ENCODE peak calls at places on chromosomes 3 and 15, in ten cellular contexts. Y is kidney glomerular epithelial cell; L is left colon; V is NCI-H2081; G is activated CD4-positive, alpha-beta T cell treated with anti-CD3 and anti-CD28 coated beads, Interleukin-2, amount 50 U/mL, for 24 hours; T is NCI-H1105 treated with DMSO at 0.1 percent for 48 hours; P is activated gamma-delta T cell treated with Interleukin-2 at 50 U/mL for 16 hours; E is nucleus accumbens; F is AG09309; R is Kasumi-1. O is an unnamed sample.

GRCh38 chr3:113254171-113254947 is 43.0 kb downstream of the BOC start:
- DNase-seq in Y (no peak), L (no peak), V (no peak), G (no peak), T (no peak), P (no peak), E (no peak), F (no peak), R (peak), O (no peak)

GRCh38 chr3:115581347-115582135 is 41.8 kb upstream of the GAP43 start:
- DNase-seq in Y (no peak), L (no peak), V (no peak), G (no peak), T (no peak), P (no peak), E (no peak), F (peak), R (no peak), O (no peak)

GRCh38 chr3:88460369-88460768 is 310.6 kb downstream of the C3orf38 start:
- DNase-seq in Y (no peak), L (no peak), V (no peak), G (no peak), T (no peak), P (no peak), E (no peak), F (no peak), R (no peak), O (no peak)

GRCh38 chr15:98514034-98514622 is 134.2 kb upstream of the IGF1R start:
- DNase-seq in Y (no peak), L (no peak), V (no peak), G (no peak), T (no peak), P (no peak), E (no peak), F (no peak), R (no peak), O (no peak)

GRCh38 chr3:170410428-170411029 is 8.1 kb upstream of the CLDN11 start:
- DNase-seq in Y (peak), L (no peak), V (peak), G (no peak), T (peak), P (no peak), E (no peak), F (peak), R (peak), O (peak)

GRCh38 chr15:88526247-88526879 is 20.1 kb downstream of the DET1 start:
- DNase-seq in Y (no peak), L (no peak), V (no peak), G (no peak), T (no peak), P (no peak), E (no peak), F (no peak), R (no peak), O (no peak)

GRCh38 chr3:42876940-42877720 is 1.5 kb upstream of the CYP8B1 start:
- DNase-seq in Y (peak), L (no peak), V (no peak), G (no peak), T (no peak), P (no peak), E (no peak), F (no peak), R (no peak), O (no peak)

GRCh38 chr3:194758716-194759115 is 73.0 kb downstream of the FAM43A start:
- DNase-seq in Y (no peak), L (no peak), V (no peak), G (no peak), T (no peak), P (no peak), E (no peak), F (no peak), R (no peak), O (no peak)

GRCh38 chr15:90664650-90665287 is 52.4 kb upstream of the BLM start:
- DNase-seq in Y (peak), L (peak), V (no peak), G (no peak), T (no peak), P (no peak), E (no peak), F (no peak), R (no peak), O (peak)

GRCh38 chr15:78301326-78301725 is 1.9 kb upstream of the SKIC8 start:
- DNase-seq in Y (no peak), L (no peak), V (no peak), G (no peak), T (no peak), P (no peak), E (no peak), F (no peak), R (no peak), O (no peak)

O was measured in NCI-H510A treated with DMSO at 0.1 percent for 48 hours.